ENCODE peak calls at places on chromosomes 4 and X, in ten cellular contexts. One of them, this sample, is unnamed.

GRCh38 chr4:119034276-119035008 is 101.2 kb upstream of the MYOZ2 start:
- DNase-seq in mesenchymal stem cell: no peak
- DNase-seq in mucosa of descending colon: no peak
- DNase-seq in tibial artery: no peak
- DNase-seq in neuronal stem cell: no peak
- DNase-seq in choroid plexus epithelial cell: no peak
- DNase-seq in lower leg skin: no peak
- DNase-seq in lower lobe of right lung: no peak
- DNase-seq in HFF-Myc: no peak
- DNase-seq in cardiac muscle cell: no peak
- DNase-seq in this sample: peak; percentile 69

GRCh38 chr4:60657802-60658201 is 542.3 kb upstream of the ADGRL3 start:
- DNase-seq in mesenchymal stem cell: peak; percentile 24
- DNase-seq in mucosa of descending colon: no peak
- DNase-seq in tibial artery: no peak
- DNase-seq in neuronal stem cell: no peak
- DNase-seq in choroid plexus epithelial cell: peak; percentile 41
- DNase-seq in lower leg skin: no peak
- DNase-seq in lower lobe of right lung: no peak
- DNase-seq in HFF-Myc: no peak
- DNase-seq in cardiac muscle cell: no peak
- DNase-seq in this sample: no peak

GRCh38 chrX:102154218-102154860 is 1.4 kb downstream of the BEX5 start:
- DNase-seq in mesenchymal stem cell: no peak
- DNase-seq in mucosa of descending colon: peak; percentile 11
- DNase-seq in tibial artery: no peak
- DNase-seq in neuronal stem cell: no peak
- DNase-seq in choroid plexus epithelial cell: no peak
- DNase-seq in lower leg skin: no peak
- DNase-seq in lower lobe of right lung: no peak
- DNase-seq in HFF-Myc: no peak
- DNase-seq in cardiac muscle cell: peak; percentile 5
- DNase-seq in this sample: no peak

GRCh38 chr4:85491527-85491926 is 16.6 kb downstream of the ARHGAP24 start:
- DNase-seq in mesenchymal stem cell: no peak
- DNase-seq in mucosa of descending colon: no peak
- DNase-seq in tibial artery: no peak
- DNase-seq in neuronal stem cell: no peak
- DNase-seq in choroid plexus epithelial cell: no peak
- DNase-seq in lower leg skin: no peak
- DNase-seq in lower lobe of right lung: no peak
- DNase-seq in HFF-Myc: no peak
- DNase-seq in cardiac muscle cell: peak; percentile 11
- DNase-seq in this sample: no peak

GRCh38 chr4:9942921-9943600 is 78.2 kb downstream of the SLC2A9 start:
- DNase-seq in mesenchymal stem cell: no peak
- DNase-seq in mucosa of descending colon: no peak
- DNase-seq in tibial artery: no peak
- DNase-seq in neuronal stem cell: no peak
- DNase-seq in choroid plexus epithelial cell: no peak
- DNase-seq in lower leg skin: peak; percentile 68
- DNase-seq in lower lobe of right lung: no peak
- DNase-seq in HFF-Myc: no peak
- DNase-seq in cardiac muscle cell: no peak
- DNase-seq in this sample: no peak

GRCh38 chrX:119667111-119667928 is 25.6 kb downstream of the SEPTIN6 start:
- DNase-seq in mesenchymal stem cell: no peak
- DNase-seq in mucosa of descending colon: no peak
- DNase-seq in tibial artery: no peak
- DNase-seq in neuronal stem cell: no peak
- DNase-seq in choroid plexus epithelial cell: no peak
- DNase-seq in lower leg skin: no peak
- DNase-seq in lower lobe of right lung: no peak
- DNase-seq in HFF-Myc: no peak
- DNase-seq in cardiac muscle cell: no peak
- DNase-seq in this sample: no peak

GRCh38 chrX:34146906-34147305 is 14.8 kb upstream of the FAM47A start:
- DNase-seq in mesenchymal stem cell: no peak
- DNase-seq in mucosa of descending colon: no peak
- DNase-seq in tibial artery: no peak
- DNase-seq in neuronal stem cell: no peak
- DNase-seq in choroid plexus epithelial cell: no peak
- DNase-seq in lower leg skin: no peak
- DNase-seq in lower lobe of right lung: no peak
- DNase-seq in HFF-Myc: no peak
- DNase-seq in cardiac muscle cell: no peak
- DNase-seq in this sample: no peak

GRCh38 chr4:186737427-186737826 is 13.8 kb upstream of the FAT1 start:
- DNase-seq in mesenchymal stem cell: no peak
- DNase-seq in mucosa of descending colon: no peak
- DNase-seq in tibial artery: no peak
- DNase-seq in neuronal stem cell: no peak
- DNase-seq in choroid plexus epithelial cell: no peak
- DNase-seq in lower leg skin: no peak
- DNase-seq in lower lobe of right lung: no peak
- DNase-seq in HFF-Myc: no peak
- DNase-seq in cardiac muscle cell: no peak
- DNase-seq in this sample: no peak

GRCh38 chr4:77040265-77040664 is 35.5 kb downstream of the CCNI start:
- DNase-seq in mesenchymal stem cell: peak; percentile 65
- DNase-seq in mucosa of descending colon: no peak
- DNase-seq in tibial artery: no peak
- DNase-seq in neuronal stem cell: no peak
- DNase-seq in choroid plexus epithelial cell: peak; percentile 81
- DNase-seq in lower leg skin: no peak
- DNase-seq in lower lobe of right lung: no peak
- DNase-seq in HFF-Myc: no peak
- DNase-seq in cardiac muscle cell: no peak
- DNase-seq in this sample: no peak

GRCh38 chr4:165493359-165493758 is 114.6 kb downstream of the CPE start:
- DNase-seq in mesenchymal stem cell: peak; percentile 71
- DNase-seq in mucosa of descending colon: peak; percentile 81
- DNase-seq in tibial artery: no peak
- DNase-seq in neuronal stem cell: peak; percentile 67
- DNase-seq in choroid plexus epithelial cell: peak; percentile 82
- DNase-seq in lower leg skin: peak; percentile 92
- DNase-seq in lower lobe of right lung: peak; percentile 69
- DNase-seq in HFF-Myc: no peak
- DNase-seq in cardiac muscle cell: peak; percentile 79
- DNase-seq in this sample: peak; percentile 30

DNA sequence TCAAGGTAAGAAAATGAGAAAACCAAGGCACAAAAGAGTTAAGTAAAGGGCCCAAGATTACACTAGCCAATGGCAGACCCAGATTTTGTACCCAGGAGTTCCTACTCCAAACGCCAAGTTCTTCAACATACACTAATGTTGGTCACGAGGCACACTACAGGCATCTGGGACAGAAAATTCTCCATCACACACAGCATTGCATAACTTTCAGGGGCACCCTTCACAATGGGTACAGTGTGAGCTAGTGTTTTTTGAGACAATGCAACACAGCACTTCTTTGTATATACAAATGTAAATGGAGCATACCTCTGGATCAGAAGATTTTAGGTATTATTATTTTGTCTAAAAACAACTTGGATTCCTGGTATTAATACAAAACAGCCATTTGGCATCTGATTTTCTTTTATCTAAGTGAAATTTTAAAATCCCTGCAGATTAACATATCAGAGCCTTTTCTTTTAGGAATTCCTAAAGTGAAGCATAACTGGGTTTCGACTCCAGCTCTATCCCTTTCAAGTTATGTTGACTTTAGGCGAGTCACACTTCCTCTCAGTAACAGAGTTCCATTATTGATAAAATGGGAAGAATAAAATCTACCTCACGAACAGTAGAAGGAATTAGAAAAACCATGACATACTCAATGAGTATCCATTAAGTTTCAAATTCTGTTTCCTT is 41.1 kb downstream of the ADGRA3 start:
- DNase-seq in mesenchymal stem cell: peak; percentile 33
- DNase-seq in mucosa of descending colon: no peak
- DNase-seq in tibial artery: no peak
- DNase-seq in neuronal stem cell: no peak
- DNase-seq in choroid plexus epithelial cell: peak; percentile 43
- DNase-seq in lower leg skin: no peak
- DNase-seq in lower lobe of right lung: no peak
- DNase-seq in HFF-Myc: no peak
- DNase-seq in cardiac muscle cell: no peak
- DNase-seq in this sample: no peak
- H3K4me3 ChIP-seq in mesenchymal stem cell: no peak overlapping the region
- H3K4me3 ChIP-seq in mucosa of descending colon: no peak overlapping the region
- H3K4me3 ChIP-seq in tibial artery: no peak overlapping the region
- H3K4me3 ChIP-seq in neuronal stem cell: no peak overlapping the region
- H3K4me3 ChIP-seq in choroid plexus epithelial cell: no peak overlapping the region
- H3K4me3 ChIP-seq in lower leg skin: no peak overlapping the region
- H3K4me3 ChIP-seq in lower lobe of right lung: no peak overlapping the region
- H3K4me3 ChIP-seq in HFF-Myc: no peak overlapping the region
- H3K4me3 ChIP-seq in cardiac muscle cell: no peak overlapping the region
- H3K4me3 ChIP-seq in this sample: no peak overlapping the region

GRCh38 chr4:2822461-2823300 is 21.0 kb upstream of the ADD1 start:
- DNase-seq in mesenchymal stem cell: no peak
- DNase-seq in mucosa of descending colon: peak; percentile 22
- DNase-seq in tibial artery: no peak
- DNase-seq in neuronal stem cell: no peak
- DNase-seq in choroid plexus epithelial cell: no peak
- DNase-seq in lower leg skin: peak; percentile 82
- DNase-seq in lower lobe of right lung: peak; percentile 39
- DNase-seq in HFF-Myc: no peak
- DNase-seq in cardiac muscle cell: no peak
- DNase-seq in this sample: no peak

GRCh38 chr4:2824329-2825183 is 19.1 kb upstream of the ADD1 start:
- DNase-seq in mesenchymal stem cell: no peak
- DNase-seq in mucosa of descending colon: peak; percentile 23
- DNase-seq in tibial artery: peak; percentile 63
- DNase-seq in neuronal stem cell: no peak
- DNase-seq in choroid plexus epithelial cell: no peak
- DNase-seq in lower leg skin: peak; percentile 83
- DNase-seq in lower lobe of right lung: peak; percentile 41
- DNase-seq in HFF-Myc: no peak
- DNase-seq in cardiac muscle cell: no peak
- DNase-seq in this sample: no peak

GRCh38 chr4:2825184-2825506 is 18.5 kb upstream of the ADD1 start:
- DNase-seq in mesenchymal stem cell: no peak
- DNase-seq in mucosa of descending colon: no peak
- DNase-seq in tibial artery: no peak
- DNase-seq in neuronal stem cell: no peak
- DNase-seq in choroid plexus epithelial cell: no peak
- DNase-seq in lower leg skin: no peak
- DNase-seq in lower lobe of right lung: no peak
- DNase-seq in HFF-Myc: no peak
- DNase-seq in cardiac muscle cell: no peak
- DNase-seq in this sample: no peak

GRCh38 chr4:2823301-2823670 is 20.4 kb upstream of the ADD1 start:
- DNase-seq in mesenchymal stem cell: no peak
- DNase-seq in mucosa of descending colon: peak; percentile 20
- DNase-seq in tibial artery: no peak
- DNase-seq in neuronal stem cell: no peak
- DNase-seq in choroid plexus epithelial cell: no peak
- DNase-seq in lower leg skin: peak; percentile 80
- DNase-seq in lower lobe of right lung: peak; percentile 45
- DNase-seq in HFF-Myc: no peak
- DNase-seq in cardiac muscle cell: no peak
- DNase-seq in this sample: no peak

DNA sequence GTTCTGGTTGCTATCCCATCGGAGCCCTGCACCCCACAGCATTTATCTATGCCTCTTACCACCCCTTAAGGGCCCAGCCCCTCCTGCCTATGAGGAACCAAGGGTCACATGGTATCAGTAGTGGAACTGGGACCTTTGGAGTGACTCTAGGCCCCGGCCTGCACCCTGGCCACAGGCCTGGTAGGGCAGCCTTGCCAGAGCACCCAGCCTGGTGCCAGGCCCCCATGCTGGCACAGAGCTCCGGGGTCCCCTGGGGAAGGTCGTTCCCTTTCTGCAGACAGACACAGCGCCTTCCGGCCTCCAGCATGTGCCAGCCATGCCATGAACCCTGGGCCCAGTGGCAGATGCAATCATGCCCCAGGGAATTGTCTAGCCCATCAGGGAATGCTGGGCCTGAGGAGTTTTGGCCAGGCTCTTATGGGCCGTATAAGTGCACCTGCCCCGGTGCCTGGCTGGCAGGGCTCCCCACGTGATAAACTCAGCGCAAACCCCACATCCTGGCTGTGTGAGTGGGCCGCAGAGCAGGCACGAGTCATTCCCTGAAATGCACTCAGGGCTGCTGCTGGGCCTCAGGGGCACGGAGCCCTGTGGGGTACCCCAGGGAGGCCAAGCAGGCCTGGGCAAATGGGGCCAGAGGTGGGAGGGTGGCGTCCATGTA is 19.8 kb upstream of the ADD1 start:
- DNase-seq in mesenchymal stem cell: no peak
- DNase-seq in mucosa of descending colon: peak; percentile 9
- DNase-seq in tibial artery: no peak
- DNase-seq in neuronal stem cell: no peak
- DNase-seq in choroid plexus epithelial cell: no peak
- DNase-seq in lower leg skin: peak; percentile 86
- DNase-seq in lower lobe of right lung: peak; percentile 44
- DNase-seq in HFF-Myc: no peak
- DNase-seq in cardiac muscle cell: no peak
- DNase-seq in this sample: no peak
- H3K4me3 ChIP-seq in mesenchymal stem cell: no peak overlapping the region
- H3K4me3 ChIP-seq in mucosa of descending colon: no peak overlapping the region
- H3K4me3 ChIP-seq in tibial artery: no peak overlapping the region
- H3K4me3 ChIP-seq in neuronal stem cell: no peak overlapping the region
- H3K4me3 ChIP-seq in choroid plexus epithelial cell: no peak overlapping the region
- H3K4me3 ChIP-seq in lower leg skin: no peak overlapping the region
- H3K4me3 ChIP-seq in lower lobe of right lung: no peak overlapping the region
- H3K4me3 ChIP-seq in HFF-Myc: no peak overlapping the region
- H3K4me3 ChIP-seq in cardiac muscle cell: no peak overlapping the region
- H3K4me3 ChIP-seq in this sample: no peak overlapping the region

GRCh38 chrX:134013092-134013497 is 27.7 kb upstream of the GPC3 start:
- DNase-seq in mesenchymal stem cell: peak; percentile 62
- DNase-seq in mucosa of descending colon: no peak
- DNase-seq in tibial artery: no peak
- DNase-seq in neuronal stem cell: no peak
- DNase-seq in choroid plexus epithelial cell: peak; percentile 2
- DNase-seq in lower leg skin: no peak
- DNase-seq in lower lobe of right lung: no peak
- DNase-seq in HFF-Myc: no peak
- DNase-seq in cardiac muscle cell: no peak
- DNase-seq in this sample: no peak
- H3K4me3 ChIP-seq in mesenchymal stem cell: no peak overlapping the region
- H3K4me3 ChIP-seq in mucosa of descending colon: no peak overlapping the region
- H3K4me3 ChIP-seq in tibial artery: no peak overlapping the region
- H3K4me3 ChIP-seq in neuronal stem cell: no peak overlapping the region
- H3K4me3 ChIP-seq in choroid plexus epithelial cell: no peak overlapping the region
- H3K4me3 ChIP-seq in lower leg skin: no peak overlapping the region
- H3K4me3 ChIP-seq in lower lobe of right lung: no peak overlapping the region
- H3K4me3 ChIP-seq in HFF-Myc: no peak overlapping the region
- H3K4me3 ChIP-seq in cardiac muscle cell: no peak overlapping the region
- H3K4me3 ChIP-seq in this sample: no peak overlapping the region

DNA sequence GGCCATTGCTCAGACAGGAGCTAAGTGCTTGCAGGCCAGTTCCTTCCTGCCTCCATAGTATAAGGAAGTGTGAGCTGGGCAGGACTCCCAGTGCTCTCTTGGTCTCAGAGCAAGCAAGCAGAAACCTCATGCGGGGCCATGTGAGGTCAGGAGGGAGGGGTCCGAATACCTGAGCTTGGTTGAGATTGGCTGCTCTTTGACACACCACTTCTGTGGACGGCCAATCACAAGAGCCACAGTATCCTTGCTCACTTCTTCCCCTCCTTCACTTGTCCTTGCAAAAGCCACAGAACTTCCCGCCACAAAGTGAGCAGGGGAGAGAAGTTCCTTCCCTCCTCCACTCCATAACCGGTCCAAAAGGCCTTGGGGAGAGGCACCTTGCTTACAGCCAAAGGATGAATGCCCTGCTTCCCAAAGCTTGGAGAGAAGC is 56.7 kb downstream of the PRPS1 start:
- DNase-seq in mesenchymal stem cell: peak; percentile 67
- DNase-seq in mucosa of descending colon: peak; percentile 68
- DNase-seq in tibial artery: peak; percentile 86
- DNase-seq in neuronal stem cell: no peak
- DNase-seq in choroid plexus epithelial cell: peak; percentile 86
- DNase-seq in lower leg skin: peak; percentile 95
- DNase-seq in lower lobe of right lung: peak; percentile 93
- DNase-seq in HFF-Myc: peak; percentile 51
- DNase-seq in cardiac muscle cell: peak; percentile 55
- DNase-seq in this sample: no peak
- H3K4me3 ChIP-seq in mesenchymal stem cell: no peak overlapping the region
- H3K4me3 ChIP-seq in mucosa of descending colon: no peak overlapping the region
- H3K4me3 ChIP-seq in tibial artery: no peak overlapping the region
- H3K4me3 ChIP-seq in neuronal stem cell: no peak overlapping the region
- H3K4me3 ChIP-seq in choroid plexus epithelial cell: no peak overlapping the region
- H3K4me3 ChIP-seq in lower leg skin: no peak overlapping the region
- H3K4me3 ChIP-seq in lower lobe of right lung: no peak overlapping the region
- H3K4me3 ChIP-seq in HFF-Myc: no peak overlapping the region
- H3K4me3 ChIP-seq in cardiac muscle cell: no peak overlapping the region
- H3K4me3 ChIP-seq in this sample: no peak overlapping the region

This sample was measured in SJSA1.